ENCODE peak calls at places on chromosomes 11 and 22, in five cellular contexts. K, Z, G, S and X are unnamed samples.

GRCh38 chr11:39630365-39630764 is 1829.1 kb downstream of the LRRC4C start:
- DNase-seq in K (no peak), Z (no peak), G (no peak), S (no peak), X (no peak)

GRCh38 chr11:31783264-31783663 is 27.9 kb downstream of the PAX6 start:
- DNase-seq in K (no peak), Z (no peak), G (no peak), S (no peak), X (no peak)

GRCh38 chr11:86519064-86519911 is 144.6 kb downstream of the CCDC81 start:
- DNase-seq in K (no peak), Z (no peak), G (peak; percentile 23), S (no peak), X (no peak)

GRCh38 chr11:92735039-92735438 is 234.4 kb upstream of the MTNR1B start:
- DNase-seq in K (no peak), Z (no peak), G (no peak), S (no peak), X (no peak)

GRCh38 chr11:19963697-19964340 is 196.5 kb downstream of the DBX1 start:
- DNase-seq in K (no peak), Z (no peak), G (no peak), S (no peak), X (no peak)

GRCh38 chr22:49643998-49644397 is 183.7 kb downstream of the BRD1 start:
- DNase-seq in K (no peak), Z (no peak), G (no peak), S (no peak), X (no peak)

GRCh38 chr22:45435544-45436139 is 22.1 kb downstream of the RIBC2 start:
- DNase-seq in K (peak; percentile 93), Z (peak; percentile 96), G (peak; percentile 84), S (peak; percentile 60), X (peak; percentile 68)

GRCh38 chr11:34148504-34149165 is 43.2 kb downstream of the NAT10 start:
- DNase-seq in K (no peak), Z (no peak), G (no peak), S (no peak), X (no peak)

GRCh38 chr22:28103596-28103995 is 184.5 kb upstream of the PITPNB start:
- DNase-seq in K (no peak), Z (no peak), G (no peak), S (no peak), X (no peak)

GRCh38 chr11:44400431-44400830 is 90.5 kb upstream of the ALX4 start:
- DNase-seq in K (no peak), Z (no peak), G (peak; percentile 58), S (no peak), X (no peak)

GRCh38 chr11:269146-269890 is 8.9 kb upstream of the NLRP6 start:
- DNase-seq in K (no peak), Z (peak; percentile 82), G (no peak), S (peak; percentile 43), X (no peak)

GRCh38 chr22:28034760-28035401 is 115.8 kb upstream of the PITPNB start:
- DNase-seq in K (peak; percentile 41), Z (no peak), G (no peak), S (no peak), X (no peak)

GRCh38 chr11:45303316-45303715 is 17.2 kb upstream of the SYT13 start:
- DNase-seq in K (no peak), Z (no peak), G (no peak), S (no peak), X (no peak)

GRCh38 chr11:28878025-28878424 is 769.8 kb downstream of the METTL15 start:
- DNase-seq in K (no peak), Z (no peak), G (peak; percentile 60), S (no peak), X (no peak)

GRCh38 chr11:23095650-23096049 is 235.4 kb upstream of the CCDC179 start:
- DNase-seq in K (no peak), Z (no peak), G (no peak), S (no peak), X (no peak)

GRCh38 chr11:130216591-130217132 is 57.1 kb downstream of the ST14 start:
- DNase-seq in K (peak; percentile 6), Z (peak; percentile 39), G (no peak), S (no peak), X (no peak)

GRCh38 chr11:95503047-95503446 is 272.0 kb upstream of the SESN3 start:
- DNase-seq in K (no peak), Z (no peak), G (no peak), S (no peak), X (no peak)

GRCh38 chr11:132683602-132684001 is 848.7 kb downstream of the OPCML start:
- DNase-seq in K (no peak), Z (no peak), G (no peak), S (no peak), X (no peak)

GRCh38 chr11:35433588-35433987 is 14.2 kb upstream of the SLC1A2 start:
- DNase-seq in K (no peak), Z (no peak), G (no peak), S (no peak), X (no peak)

GRCh38 chr11:79332017-79332416 is 108.8 kb downstream of the TENM4 start:
- DNase-seq in K (no peak), Z (no peak), G (no peak), S (no peak), X (no peak)

GRCh38 chr22:40415531-40416266 is 45.3 kb downstream of the SGSM3 start:
- DNase-seq in K (peak; percentile 29), Z (peak; percentile 69), G (no peak), S (no peak), X (no peak)

GRCh38 chr11:120610101-120610500 is 98.6 kb downstream of the GRIK4 start:
- DNase-seq in K (no peak), Z (no peak), G (no peak), S (no peak), X (no peak)

GRCh38 chr11:7513210-7514098 is at the start of gene PPFIBP2:
- DNase-seq in K (peak; percentile 91), Z (peak; percentile 92), G (peak; percentile 73), S (peak; percentile 89), X (peak; percentile 27)

GRCh38 chr11:131838016-131838415 is 467.6 kb downstream of the NTM start:
- DNase-seq in K (no peak), Z (no peak), G (no peak), S (no peak), X (no peak)

GRCh38 chr11:12225046-12225739 is 114.8 kb downstream of the MICAL2 start:
- DNase-seq in K (no peak), Z (no peak), G (no peak), S (no peak), X (no peak)

GRCh38 chr11:2929511-2929879 is 275 bp upstream of the PHLDA2 start:
- DNase-seq in K (peak; percentile 88), Z (peak; percentile 90), G (peak; percentile 81), S (peak; percentile 47), X (peak; percentile 36)

GRCh38 chr11:84476581-84476980 is 1150.6 kb downstream of the DLG2 start:
- DNase-seq in K (no peak), Z (no peak), G (no peak), S (no peak), X (no peak)

GRCh38 chr11:37946155-37946766 is 1348.2 kb upstream of the RAG2 start:
- DNase-seq in K (peak; percentile 12), Z (peak; percentile 54), G (peak; percentile 37), S (no peak), X (no peak)

GRCh38 chr11:33147559-33147958 is 13.7 kb downstream of the CSTF3 start:
- DNase-seq in K (no peak), Z (no peak), G (no peak), S (no peak), X (no peak)

GRCh38 chr22:50399751-50400331 is 56.7 kb downstream of the PPP6R2 start:
- DNase-seq in K (peak; percentile 41), Z (peak; percentile 66), G (peak; percentile 49), S (no peak), X (no peak)

GRCh38 chr22:38353142-38353629 is 36.0 kb upstream of the CSNK1E start:
- DNase-seq in K (peak; percentile 77), Z (peak; percentile 82), G (peak; percentile 52), S (peak; percentile 75), X (no peak)

GRCh38 chr11:111945198-111945597 is 8.1 kb downstream of the DIXDC1 start:
- DNase-seq in K (no peak), Z (no peak), G (no peak), S (no peak), X (no peak)

GRCh38 chr11:88404932-88405710 is 67.6 kb upstream of the CTSC start:
- DNase-seq in K (no peak), Z (no peak), G (no peak), S (no peak), X (no peak)

GRCh38 chr22:41826001-41826400 is 6.9 kb upstream of the SREBF2 start:
- DNase-seq in K (no peak), Z (no peak), G (no peak), S (no peak), X (no peak)

GRCh38 chr22:37185646-37186227 is 2.3 kb downstream of the C1QTNF6 start:
- DNase-seq in K (no peak), Z (peak; percentile 37), G (no peak), S (no peak), X (no peak)
- H3K4me1 ChIP-seq in K (peaks cover 23% of the 10 kb centered on the region), Z (peaks cover 9% of the 10 kb centered on the region), G (peaks cover 68% of the 10 kb centered on the region), S (peaks cover 14% of the 10 kb centered on the region), X (peaks cover 29% of the 10 kb centered on the region)

GRCh38 chr11:68352591-68352990 is 40.2 kb downstream of the LRP5 start:
- DNase-seq in K (no peak), Z (no peak), G (peak; percentile 54), S (no peak), X (no peak)

GRCh38 chr11:68355471-68355870 is 43.1 kb downstream of the LRP5 start:
- DNase-seq in K (no peak), Z (no peak), G (no peak), S (no peak), X (no peak)

GRCh38 chr11:68353118-68353517 is 40.7 kb downstream of the LRP5 start:
- DNase-seq in K (no peak), Z (no peak), G (peak; percentile 35), S (no peak), X (no peak)

GRCh38 chr11:68353669-68354068 is 41.3 kb downstream of the LRP5 start:
- DNase-seq in K (no peak), Z (no peak), G (no peak), S (no peak), X (no peak)

GRCh38 chr11:68354181-68354872 is 41.9 kb downstream of the LRP5 start:
- DNase-seq in K (peak; percentile 89), Z (peak; percentile 89), G (peak; percentile 91), S (no peak), X (peak; percentile 74)
- H3K4me1 ChIP-seq in K (peaks cover 19% of the 10 kb centered on the region), Z (no peaks in the 10 kb centered on the region), G (peaks cover 34% of the 10 kb centered on the region), S (no peaks in the 10 kb centered on the region), X (peaks cover 52% of the 10 kb centered on the region)

GRCh38 chr11:70637949-70638598 is 239.7 kb downstream of the CTTN start:
- DNase-seq in K (no peak), Z (no peak), G (no peak), S (no peak), X (no peak)
- H3K4me1 ChIP-seq in K (no peaks in the 10 kb centered on the region), Z (no peaks in the 10 kb centered on the region), G (no peaks in the 10 kb centered on the region), S (no peaks in the 10 kb centered on the region), X (no peaks in the 10 kb centered on the region)

GRCh38 chr22:24426436-24426835 is 963 bp upstream of the ADORA2A start:
- DNase-seq in K (no peak), Z (no peak), G (no peak), S (no peak), X (no peak)
- H3K4me1 ChIP-seq in K (no peaks in the 10 kb centered on the region), Z (peaks cover 28% of the 10 kb centered on the region), G (no peaks in the 10 kb centered on the region), S (peaks cover 53% of the 10 kb centered on the region), X (peaks cover 10% of the 10 kb centered on the region)